ENCODE peak calls at places on chromosomes 12 and 14, in six cellular contexts. One of them, this sample, is unnamed.

GRCh38 chr12:72540811-72541210 is 268.6 kb downstream of the TRHDE start:
- DNase-seq in transverse colon: no peak
- DNase-seq in adrenal gland: no peak
- DNase-seq in uterus: no peak
- DNase-seq in HCT116: no peak
- DNase-seq in left ventricle myocardium inferior: no peak
- DNase-seq in this sample: no peak

GRCh38 chr12:19688489-19688888 is 249.2 kb downstream of the AEBP2 start:
- DNase-seq in uterus: no peak
- DNase-seq in transverse colon: no peak
- DNase-seq in left ventricle myocardium inferior: no peak
- DNase-seq in adrenal gland: no peak
- DNase-seq in HCT116: no peak
- DNase-seq in this sample: no peak

GRCh38 chr14:98325761-98326160 is 946.2 kb downstream of the BCL11B start:
- DNase-seq in transverse colon: no peak
- DNase-seq in left ventricle myocardium inferior: no peak
- DNase-seq in uterus: no peak
- DNase-seq in HCT116: no peak
- DNase-seq in adrenal gland: no peak
- DNase-seq in this sample: no peak

GRCh38 chr14:59359451-59360124 is 105.6 kb downstream of the GPR135 start:
- DNase-seq in HCT116: no peak
- DNase-seq in left ventricle myocardium inferior: no peak
- DNase-seq in uterus: no peak
- DNase-seq in transverse colon: no peak
- DNase-seq in adrenal gland: no peak
- DNase-seq in this sample: no peak

GRCh38 chr12:13255792-13256704 is 59.5 kb downstream of the EMP1 start:
- DNase-seq in adrenal gland: peak; percentile 94
- DNase-seq in HCT116: peak; percentile 89
- DNase-seq in uterus: peak; percentile 92
- DNase-seq in left ventricle myocardium inferior: peak; percentile 91
- DNase-seq in transverse colon: peak; percentile 94
- DNase-seq in this sample: peak; percentile 97

GRCh38 chr14:34018564-34019244 is 67.8 kb upstream of the EGLN3 start:
- DNase-seq in adrenal gland: no peak
- DNase-seq in HCT116: no peak
- DNase-seq in left ventricle myocardium inferior: peak; percentile 54
- DNase-seq in transverse colon: no peak
- DNase-seq in uterus: peak; percentile 45
- DNase-seq in this sample: no peak

GRCh38 chr14:90397401-90398314 is 829 bp downstream of the CALM1 start:
- DNase-seq in left ventricle myocardium inferior: peak; percentile 76
- DNase-seq in transverse colon: peak; percentile 66
- DNase-seq in uterus: peak; percentile 50
- DNase-seq in HCT116: no peak
- DNase-seq in adrenal gland: peak; percentile 36
- DNase-seq in this sample: peak; percentile 91

GRCh38 chr12:12979151-12979550 is 20.9 kb downstream of the HEBP1 start:
- DNase-seq in HCT116: no peak
- DNase-seq in uterus: no peak
- DNase-seq in transverse colon: no peak
- DNase-seq in left ventricle myocardium inferior: no peak
- DNase-seq in adrenal gland: no peak
- DNase-seq in this sample: no peak

GRCh38 chr12:66107451-66107915 is 23.1 kb downstream of the LLPH start:
- DNase-seq in transverse colon: peak; percentile 35
- DNase-seq in uterus: peak; percentile 71
- DNase-seq in left ventricle myocardium inferior: no peak
- DNase-seq in HCT116: peak; percentile 93
- DNase-seq in adrenal gland: peak; percentile 89
- DNase-seq in this sample: no peak

GRCh38 chr12:38844237-38844636 is 61.2 kb downstream of the CPNE8 start:
- DNase-seq in uterus: no peak
- DNase-seq in HCT116: no peak
- DNase-seq in adrenal gland: no peak
- DNase-seq in left ventricle myocardium inferior: no peak
- DNase-seq in transverse colon: no peak
- DNase-seq in this sample: no peak

GRCh38 chr12:66118240-66118891 is 12.2 kb downstream of the LLPH start:
- DNase-seq in HCT116: no peak
- DNase-seq in adrenal gland: no peak
- DNase-seq in transverse colon: no peak
- DNase-seq in left ventricle myocardium inferior: no peak
- DNase-seq in uterus: no peak
- DNase-seq in this sample: no peak

GRCh38 chr14:95408731-95409471 is 89.2 kb upstream of the CLMN start:
- DNase-seq in HCT116: no peak
- DNase-seq in uterus: no peak
- DNase-seq in adrenal gland: no peak
- DNase-seq in transverse colon: peak; percentile 25
- DNase-seq in left ventricle myocardium inferior: no peak
- DNase-seq in this sample: no peak
- H3K27ac ChIP-seq in HCT116: no peak overlapping the region
- H3K27ac ChIP-seq in uterus: peak overlapping the region; percentile 57
- H3K27ac ChIP-seq in adrenal gland: no peak overlapping the region
- H3K27ac ChIP-seq in transverse colon: peak overlapping the region; percentile 41
- H3K27ac ChIP-seq in left ventricle myocardium inferior: peak overlapping the region; percentile 83
- H3K27ac ChIP-seq in this sample: no peak overlapping the region

GRCh38 chr12:32298917-32299316 is 100.4 kb upstream of the FGD4 start:
- DNase-seq in adrenal gland: no peak
- DNase-seq in HCT116: no peak
- DNase-seq in uterus: no peak
- DNase-seq in left ventricle myocardium inferior: no peak
- DNase-seq in transverse colon: no peak
- DNase-seq in this sample: no peak
- H3K4me1 ChIP-seq in adrenal gland: no peaks in the 10 kb centered on the region
- H3K4me1 ChIP-seq in HCT116: no peaks in the 10 kb centered on the region
- H3K4me1 ChIP-seq in uterus: no peaks in the 10 kb centered on the region
- H3K4me1 ChIP-seq in left ventricle myocardium inferior: no peaks in the 10 kb centered on the region
- H3K4me1 ChIP-seq in transverse colon: no peaks in the 10 kb centered on the region
- H3K4me1 ChIP-seq in this sample: no peaks in the 10 kb centered on the region

GRCh38 chr12:81021834-81022233 is 56.0 kb upstream of the ACSS3 start:
- DNase-seq in adrenal gland: no peak
- DNase-seq in uterus: no peak
- DNase-seq in transverse colon: no peak
- DNase-seq in left ventricle myocardium inferior: no peak
- DNase-seq in HCT116: no peak
- DNase-seq in this sample: no peak
- TF ChIP-seq CTCF in adrenal gland: no peak
- TF ChIP-seq CTCF in uterus: no peak
- TF ChIP-seq CTCF in transverse colon: no peak
- TF ChIP-seq CTCF in left ventricle myocardium inferior: no peak
- TF ChIP-seq CTCF in HCT116: no peak
- TF ChIP-seq CTCF in this sample: no peak

GRCh38 chr14:92517761-92518160 is 4.2 kb downstream of the RIN3 start:
- DNase-seq in HCT116: no peak
- DNase-seq in left ventricle myocardium inferior: no peak
- DNase-seq in transverse colon: no peak
- DNase-seq in adrenal gland: no peak
- DNase-seq in uterus: no peak
- DNase-seq in this sample: no peak

GRCh38 chr14:92516966-92517350 is 3.4 kb downstream of the RIN3 start:
- DNase-seq in uterus: no peak
- DNase-seq in adrenal gland: no peak
- DNase-seq in transverse colon: no peak
- DNase-seq in HCT116: no peak
- DNase-seq in left ventricle myocardium inferior: no peak
- DNase-seq in this sample: no peak

GRCh38 chr14:92520102-92520651 is 6.6 kb downstream of the RIN3 start:
- DNase-seq in adrenal gland: peak; percentile 31
- DNase-seq in transverse colon: no peak
- DNase-seq in left ventricle myocardium inferior: no peak
- DNase-seq in uterus: no peak
- DNase-seq in HCT116: no peak
- DNase-seq in this sample: no peak

GRCh38 chr14:92520701-92521415 is 7.3 kb downstream of the RIN3 start:
- DNase-seq in HCT116: no peak
- DNase-seq in adrenal gland: no peak
- DNase-seq in left ventricle myocardium inferior: no peak
- DNase-seq in uterus: no peak
- DNase-seq in transverse colon: no peak
- DNase-seq in this sample: no peak

GRCh38 chr14:92519246-92520101 is 5.9 kb downstream of the RIN3 start:
- DNase-seq in uterus: no peak
- DNase-seq in transverse colon: no peak
- DNase-seq in left ventricle myocardium inferior: no peak
- DNase-seq in HCT116: no peak
- DNase-seq in adrenal gland: peak; percentile 90
- DNase-seq in this sample: no peak
- H3K27ac ChIP-seq in uterus: no peak overlapping the region
- H3K27ac ChIP-seq in transverse colon: no peak overlapping the region
- H3K27ac ChIP-seq in left ventricle myocardium inferior: no peak overlapping the region
- H3K27ac ChIP-seq in HCT116: no peak overlapping the region
- H3K27ac ChIP-seq in adrenal gland: peak overlapping the region; percentile 30
- H3K27ac ChIP-seq in this sample: peak overlapping the region; percentile 80

GRCh38 chr12:116137318-116137717 is 140.2 kb downstream of the MED13L start:
- DNase-seq in transverse colon: no peak
- DNase-seq in HCT116: no peak
- DNase-seq in adrenal gland: no peak
- DNase-seq in left ventricle myocardium inferior: no peak
- DNase-seq in uterus: no peak
- DNase-seq in this sample: no peak
- H3K4me1 ChIP-seq in transverse colon: peaks cover 41% of the 10 kb centered on the region
- H3K4me1 ChIP-seq in HCT116: peaks cover 24% of the 10 kb centered on the region
- H3K4me1 ChIP-seq in adrenal gland: peaks cover 9% of the 10 kb centered on the region
- H3K4me1 ChIP-seq in left ventricle myocardium inferior: peaks cover 76% of the 10 kb centered on the region
- H3K4me1 ChIP-seq in uterus: peaks cover 11% of the 10 kb centered on the region
- H3K4me1 ChIP-seq in this sample: no peaks in the 10 kb centered on the region

GRCh38 chr14:105348169-105348944 is 33.8 kb downstream of the PACS2 start:
- DNase-seq in HCT116: no peak
- DNase-seq in transverse colon: no peak
- DNase-seq in uterus: no peak
- DNase-seq in adrenal gland: no peak
- DNase-seq in left ventricle myocardium inferior: no peak
- DNase-seq in this sample: no peak

GRCh38 chr14:105349992-105350391 is 35.4 kb downstream of the PACS2 start:
- DNase-seq in transverse colon: no peak
- DNase-seq in HCT116: no peak
- DNase-seq in uterus: no peak
- DNase-seq in left ventricle myocardium inferior: no peak
- DNase-seq in adrenal gland: no peak
- DNase-seq in this sample: no peak

GRCh38 chr14:105347587-105347968 is 33.0 kb downstream of the PACS2 start:
- DNase-seq in left ventricle myocardium inferior: no peak
- DNase-seq in transverse colon: no peak
- DNase-seq in uterus: no peak
- DNase-seq in HCT116: no peak
- DNase-seq in adrenal gland: no peak
- DNase-seq in this sample: no peak

GRCh38 chr14:105350450-105351244 is 36.1 kb downstream of the PACS2 start:
- DNase-seq in transverse colon: no peak
- DNase-seq in HCT116: no peak
- DNase-seq in adrenal gland: no peak
- DNase-seq in left ventricle myocardium inferior: no peak
- DNase-seq in uterus: no peak
- DNase-seq in this sample: peak; percentile 80

DNA sequence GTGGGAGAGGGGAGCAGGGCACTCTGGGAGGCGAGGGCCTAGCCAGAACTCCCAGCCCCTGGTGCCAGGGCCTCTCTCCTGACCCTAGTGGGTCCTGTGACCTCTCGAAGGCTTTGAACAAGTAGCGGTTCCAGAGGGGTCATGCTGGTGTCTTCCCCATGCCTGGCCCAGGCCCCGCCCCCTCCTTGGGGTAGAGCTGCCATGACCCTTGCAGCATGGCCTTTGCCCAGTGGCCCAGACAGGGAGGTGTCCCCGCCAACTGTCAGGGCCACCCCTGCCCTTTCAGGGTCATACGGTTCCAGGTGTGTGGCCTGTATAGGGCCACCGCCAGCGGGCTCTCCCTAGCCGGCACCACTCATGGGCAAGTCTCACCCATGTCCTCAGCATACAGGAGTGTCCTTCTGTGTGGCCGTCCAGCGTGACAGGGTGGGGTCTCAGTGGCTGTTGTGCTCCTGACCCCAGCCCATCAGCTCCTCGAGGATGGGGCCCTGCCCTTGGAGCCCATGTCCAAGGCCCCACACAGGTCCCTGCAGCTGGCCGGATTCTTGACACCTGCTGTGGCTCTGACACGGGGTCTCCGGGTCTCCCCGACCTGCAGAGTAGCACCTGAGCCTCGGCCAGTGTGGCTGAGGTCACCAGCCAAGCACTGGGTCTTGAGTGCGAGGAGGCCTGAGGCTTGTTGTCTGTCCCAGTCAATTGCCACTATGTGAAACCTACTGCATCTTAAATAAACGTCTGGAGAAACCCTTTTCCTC is 34.6 kb downstream of the PACS2 start:
- DNase-seq in HCT116: no peak
- DNase-seq in transverse colon: no peak
- DNase-seq in uterus: no peak
- DNase-seq in left ventricle myocardium inferior: no peak
- DNase-seq in adrenal gland: no peak
- DNase-seq in this sample: no peak
- TF ChIP-seq CTCF in HCT116: no peak
- TF ChIP-seq CTCF in transverse colon: no peak
- TF ChIP-seq CTCF in uterus: no peak
- TF ChIP-seq CTCF in left ventricle myocardium inferior: no peak
- TF ChIP-seq CTCF in adrenal gland: no peak
- TF ChIP-seq CTCF in this sample: no peak

DNA sequence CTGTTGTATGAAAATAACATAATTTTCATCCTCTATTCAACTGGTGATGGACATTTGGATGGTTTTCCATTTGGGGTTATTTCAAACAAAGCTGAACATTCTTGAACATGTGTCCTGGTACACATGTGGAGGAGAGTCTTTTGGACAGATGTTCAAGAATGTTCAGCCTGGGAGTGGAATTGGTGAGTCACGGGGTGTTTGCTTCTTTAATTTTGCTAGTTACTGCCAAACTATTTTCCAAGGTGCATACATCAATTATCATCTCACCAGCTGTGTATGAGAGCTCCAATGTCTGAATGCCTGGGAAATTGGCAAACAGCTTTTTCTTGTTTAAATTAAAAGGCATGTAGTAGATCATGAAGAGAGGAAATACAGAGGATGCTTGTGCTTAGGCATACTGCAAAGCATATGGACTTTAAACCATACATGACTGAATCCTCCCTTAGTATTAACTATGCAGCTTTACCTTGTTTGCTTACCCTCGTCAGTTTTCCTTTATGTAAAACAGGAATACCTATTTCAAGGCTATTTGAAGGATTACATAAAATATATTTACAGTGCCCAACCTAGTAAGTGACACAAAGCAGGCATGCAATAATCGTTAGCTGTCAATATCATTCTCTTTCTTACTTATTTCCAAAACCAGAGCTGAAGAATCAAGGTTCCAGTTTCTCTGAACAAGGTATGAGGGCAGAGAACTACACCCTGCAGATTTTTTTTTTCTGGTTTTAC is 152.1 kb downstream of the ITPR2 start:
- DNase-seq in left ventricle myocardium inferior: no peak
- DNase-seq in HCT116: no peak
- DNase-seq in adrenal gland: no peak
- DNase-seq in uterus: no peak
- DNase-seq in transverse colon: no peak
- DNase-seq in this sample: no peak
- H3K27ac ChIP-seq in left ventricle myocardium inferior: no peak overlapping the region
- H3K27ac ChIP-seq in HCT116: no peak overlapping the region
- H3K27ac ChIP-seq in adrenal gland: no peak overlapping the region
- H3K27ac ChIP-seq in uterus: no peak overlapping the region
- H3K27ac ChIP-seq in transverse colon: no peak overlapping the region
- H3K27ac ChIP-seq in this sample: no peak overlapping the region